ENCODE peak calls at places on chromosomes 11 and 22, in four cellular contexts. L, K, B and H are unnamed samples.

GRCh38 chr11:118046051-118046963 is 30.6 kb upstream of the TMPRSS4 start:
- DNase-seq in B (no peak), L (no peak), K (peak), H (no peak)

GRCh38 chr11:130652671-130653335 is 204.4 kb downstream of the ADAMTS15 start:
- DNase-seq in B (peak), K (no peak), L (no peak), H (no peak)

GRCh38 chr22:49525776-49526535 is 301.7 kb downstream of the BRD1 start:
- DNase-seq in K (no peak), L (no peak), B (no peak), H (no peak)

GRCh38 chr11:30573951-30574350 is 12.2 kb downstream of the MPPED2 start:
- DNase-seq in L (no peak), B (no peak), K (no peak), H (no peak)

GRCh38 chr11:134038897-134039470 is 29.9 kb upstream of the JAM3 start:
- DNase-seq in B (no peak), L (peak), K (no peak), H (no peak)

GRCh38 chr11:67641302-67642147 is 2.0 kb upstream of the TBX10 start:
- DNase-seq in K (no peak), B (no peak), L (no peak), H (no peak)

GRCh38 chr11:6703247-6704063 is 20.3 kb upstream of the MRPL17 start:
- DNase-seq in B (peak), K (peak), L (peak), H (peak)

GRCh38 chr22:46866591-46866990 is 104.1 kb downstream of the TBC1D22A start:
- DNase-seq in K (no peak), B (no peak), L (peak), H (no peak)

GRCh38 chr22:48927591-48927990 is 900.1 kb downstream of the BRD1 start:
- DNase-seq in L (no peak), B (no peak), K (no peak), H (no peak)

GRCh38 chr11:16217631-16218030 is 138.7 kb downstream of the SOX6 start:
- DNase-seq in L (no peak), K (no peak), B (no peak), H (no peak)

GRCh38 chr22:29615705-29616104 is 12.3 kb downstream of the NF2 start:
- DNase-seq in B (no peak), L (no peak), K (no peak), H (no peak)

GRCh38 chr11:69841170-69841858 is 22.1 kb upstream of the FGF3 start:
- DNase-seq in K (no peak), L (peak), B (no peak), H (peak)

GRCh38 chr11:71329165-71329510 is 76.8 kb upstream of the SHANK2 start:
- DNase-seq in L (no peak), K (no peak), B (no peak), H (no peak)

GRCh38 chr11:127873478-127873877 is 713.9 kb downstream of the ETS1 start:
- DNase-seq in K (no peak), L (no peak), B (no peak), H (no peak)

GRCh38 chr11:112229746-112230433 is 3.7 kb downstream of the PTS start:
- DNase-seq in L (no peak), B (no peak), K (no peak), H (no peak)

GRCh38 chr11:13343931-13344717 is 66.5 kb downstream of the BMAL1 start:
- DNase-seq in B (peak), K (peak), L (peak), H (peak)

GRCh38 chr11:94544832-94545640 is 1.3 kb downstream of the FUT4 start:
- DNase-seq in L (peak), B (no peak), K (no peak), H (peak)

GRCh38 chr11:110286298-110287040 is 9.9 kb downstream of the RDX start:
- DNase-seq in B (no peak), K (no peak), L (no peak), H (no peak)

GRCh38 chr22:42376721-42377177 is 55.5 kb downstream of the NFAM1 start:
- DNase-seq in L (peak), K (no peak), B (no peak), H (peak)

GRCh38 chr22:46224044-46224746 is 25.9 kb downstream of the CDPF1 start:
- DNase-seq in K (no peak), L (no peak), B (no peak), H (no peak)